ENCODE peak calls at places on chromosome 12, in ten cellular contexts. G, B, I, A, V, N, E, O, P and T are unnamed samples. For H3K36me3 and H3K27me3, the result is how much of the 10 kb centered on the place peaks cover.

GRCh38 chr12:89899651-89900050 is 191.0 kb upstream of the ATP2B1 start:
- DNase-seq in B (no peak), E (no peak), N (no peak), O (no peak), P (no peak), V (no peak), G (no peak), A (no peak), I (no peak), T (no peak)

GRCh38 chr12:56877195-56878009 is 56.8 kb downstream of the SDR9C7 start:
- DNase-seq in P (no peak), G (no peak), E (no peak), O (no peak), I (no peak), N (no peak), A (no peak), V (no peak), B (no peak), T (no peak)

GRCh38 chr12:54683388-54683787 is 35.2 kb upstream of the DCD start:
- DNase-seq in E (no peak), I (no peak), N (no peak), G (no peak), O (no peak), B (no peak), A (no peak), P (no peak), V (no peak), T (no peak)

GRCh38 chr12:123997033-123997822 is 24.2 kb downstream of the ZNF664 start:
- DNase-seq in N (peak), A (no peak), I (no peak), P (no peak), O (no peak), E (no peak), G (no peak), B (no peak), V (no peak), T (no peak)

GRCh38 chr12:92030618-92031017 is 115.0 kb downstream of the BTG1 start:
- DNase-seq in I (peak), V (no peak), P (peak), A (peak), N (no peak), G (no peak), B (no peak), E (peak), O (no peak), T (no peak)

GRCh38 chr12:26832817-26833691 is at the start of gene ITPR2:
- DNase-seq in E (peak), A (peak), N (peak), I (peak), V (peak), O (peak), B (peak), G (no peak), P (peak), T (peak)

GRCh38 chr12:106978035-106978800 is 8.7 kb downstream of the MTERF2 start:
- DNase-seq in I (peak), G (no peak), A (no peak), V (peak), N (peak), E (no peak), B (peak), P (no peak), O (no peak), T (no peak)

GRCh38 chr12:130225347-130225746 is 63.1 kb downstream of the FZD10 start:
- DNase-seq in O (no peak), G (no peak), P (no peak), I (no peak), N (no peak), B (no peak), V (no peak), E (no peak), A (no peak), T (no peak)

GRCh38 chr12:92074889-92075288 is 70.8 kb downstream of the BTG1 start:
- DNase-seq in E (no peak), N (no peak), G (no peak), B (no peak), O (no peak), P (no peak), I (no peak), A (no peak), V (no peak), T (no peak)

GRCh38 chr12:107822356-107822755 is 47.9 kb downstream of the ASCL4 start:
- DNase-seq in V (no peak), N (no peak), B (no peak), A (no peak), O (no peak), P (no peak), G (no peak), E (no peak), I (peak), T (no peak)

GRCh38 chr12:15682826-15683225 is 106.4 kb downstream of the EPS8 start:
- DNase-seq in V (no peak), A (no peak), B (no peak), E (no peak), P (no peak), O (peak), I (no peak), N (peak), G (no peak), T (no peak)

GRCh38 chr12:104671407-104672095 is 214.8 kb downstream of the CHST11 start:
- DNase-seq in P (peak), E (peak), A (peak), G (peak), I (peak), N (peak), B (peak), O (peak), V (peak), T (no peak)
- H3K4me3 ChIP-seq in P (no peak), E (no peak), A (peak), G (no peak), I (no peak), N (peak), B (no peak), O (peak), V (no peak), T (no peak)

DNA sequence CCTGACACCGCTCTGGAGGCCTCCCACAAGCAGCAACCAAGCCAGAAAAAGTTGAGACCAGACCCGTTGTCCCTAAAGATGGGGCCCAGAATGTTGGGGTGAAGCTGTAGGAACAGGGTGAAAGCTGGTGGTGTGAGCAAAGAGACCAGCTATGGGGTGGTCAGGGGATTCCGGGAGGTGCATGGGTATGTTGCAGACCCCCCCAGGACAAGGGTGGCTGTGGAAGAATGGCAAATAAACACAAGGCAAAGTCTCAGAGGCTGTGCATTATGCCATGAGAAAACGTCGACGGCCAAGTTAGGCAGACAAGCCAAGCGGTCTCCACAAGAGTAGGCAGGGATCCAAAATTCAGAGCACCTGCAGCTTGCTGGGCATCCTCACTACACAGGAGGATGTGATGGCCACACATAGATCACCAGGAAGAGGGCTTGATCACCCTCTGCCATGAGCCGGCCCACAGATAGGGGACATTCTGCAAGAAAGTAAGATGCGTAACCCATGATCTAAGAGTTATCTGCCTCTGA is 58.8 kb upstream of the KCNA1 start:
- DNase-seq in G (no peak), P (no peak), B (no peak), O (peak), A (no peak), E (no peak), I (no peak), V (no peak), N (no peak), T (no peak)
- H3K36me3 ChIP-seq in G (under half), P (under half), B (under half), O (under half), A (under half), E (under half), I (under half), V (under half), N (under half), T (under half)

GRCh38 chr12:131835616-131836171 is 7.5 kb downstream of the MMP17 start:
- DNase-seq in O (no peak), A (no peak), E (no peak), G (no peak), P (no peak), I (no peak), V (no peak), B (no peak), N (no peak), T (no peak)

GRCh38 chr12:131832393-131833231 is 4.4 kb downstream of the MMP17 start:
- DNase-seq in G (no peak), O (no peak), B (no peak), A (no peak), N (peak), E (no peak), V (peak), P (no peak), I (peak), T (no peak)

GRCh38 chr12:131834798-131835615 is 6.8 kb downstream of the MMP17 start:
- DNase-seq in E (no peak), I (no peak), P (no peak), V (no peak), G (no peak), N (no peak), O (no peak), A (no peak), B (no peak), T (no peak)

GRCh38 chr12:131833288-131833895 is 5.2 kb downstream of the MMP17 start:
- DNase-seq in V (no peak), I (no peak), A (no peak), P (no peak), N (no peak), O (no peak), E (no peak), G (no peak), B (no peak), T (no peak)

GRCh38 chr12:131833896-131834641 is 5.9 kb downstream of the MMP17 start:
- DNase-seq in I (no peak), B (no peak), G (no peak), N (peak), E (no peak), A (no peak), P (no peak), O (no peak), V (no peak), T (peak)
- H3K27me3 ChIP-seq in I (under half), B (under half), G (under half), N (under half), E (half or more), A (under half), P (under half), O (under half), V (under half), T (under half)

DNA sequence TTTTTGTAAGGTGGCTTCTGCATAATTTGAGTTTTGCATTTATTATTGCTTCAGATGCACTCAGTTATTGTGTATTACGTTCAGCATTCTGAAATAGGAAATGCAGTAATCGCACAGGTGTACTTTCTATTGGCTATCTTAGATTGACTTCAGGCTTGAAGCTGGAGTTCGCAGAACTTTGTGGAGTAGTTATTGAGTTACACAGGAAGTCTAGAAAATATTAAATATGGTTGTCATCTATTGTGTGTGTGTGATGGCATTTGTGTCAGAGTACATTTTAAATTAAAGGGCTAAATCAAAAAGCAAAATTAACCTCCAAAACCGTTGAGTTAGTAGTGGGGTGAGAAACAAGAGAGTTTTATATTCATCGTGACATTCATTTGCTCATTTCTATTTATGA is 2.7 kb downstream of the ARID2 start:
- DNase-seq in N (peak), V (no peak), A (peak), I (no peak), O (no peak), E (no peak), P (peak), G (no peak), B (no peak), T (no peak)
- H3K4me3 ChIP-seq in N (peak), V (peak), A (peak), I (no peak), O (peak), E (peak), P (peak), G (peak), B (peak), T (no peak)

GRCh38 chr12:62543741-62544140 is 77.1 kb downstream of the MON2 start:
- DNase-seq in O (no peak), V (no peak), N (no peak), G (no peak), P (no peak), B (no peak), I (no peak), E (no peak), A (no peak), T (no peak)

GRCh38 chr12:62537544-62537943 is 70.9 kb downstream of the MON2 start:
- DNase-seq in A (no peak), O (no peak), I (no peak), E (no peak), G (no peak), N (peak), V (peak), P (no peak), B (no peak), T (no peak)

GRCh38 chr12:62543324-62543723 is 76.7 kb downstream of the MON2 start:
- DNase-seq in V (no peak), P (no peak), B (no peak), O (no peak), A (no peak), N (no peak), G (no peak), I (no peak), E (no peak), T (no peak)

GRCh38 chr12:62540354-62540753 is 73.7 kb downstream of the MON2 start:
- DNase-seq in V (no peak), G (no peak), B (no peak), I (no peak), E (no peak), O (no peak), N (no peak), P (no peak), A (no peak), T (no peak)

DNA sequence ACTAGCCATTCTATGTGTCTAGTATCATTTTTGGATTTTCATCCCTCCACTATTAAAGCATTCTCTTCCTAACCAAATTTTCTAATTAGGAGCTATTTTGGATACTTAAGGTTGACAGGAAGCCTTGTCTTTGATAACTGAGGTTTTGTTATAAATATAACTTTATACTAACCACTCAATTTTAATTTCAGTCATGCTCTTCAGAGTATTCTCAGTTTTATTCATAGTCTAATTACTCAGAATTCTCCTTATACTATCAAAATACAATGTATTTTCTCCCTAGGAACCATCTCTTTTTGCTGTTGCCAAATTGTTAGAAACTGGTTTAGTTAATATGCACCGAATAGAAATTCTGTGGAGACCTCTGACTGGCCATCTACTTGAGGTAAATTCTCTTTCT is 76.2 kb downstream of the MON2 start:
- DNase-seq in N (no peak), O (no peak), A (no peak), P (no peak), G (no peak), B (no peak), I (no peak), E (no peak), V (no peak), T (no peak)
- H3K36me3 ChIP-seq in N (under half), O (under half), A (half or more), P (under half), G (under half), B (under half), I (under half), E (under half), V (under half), T (under half)

DNA sequence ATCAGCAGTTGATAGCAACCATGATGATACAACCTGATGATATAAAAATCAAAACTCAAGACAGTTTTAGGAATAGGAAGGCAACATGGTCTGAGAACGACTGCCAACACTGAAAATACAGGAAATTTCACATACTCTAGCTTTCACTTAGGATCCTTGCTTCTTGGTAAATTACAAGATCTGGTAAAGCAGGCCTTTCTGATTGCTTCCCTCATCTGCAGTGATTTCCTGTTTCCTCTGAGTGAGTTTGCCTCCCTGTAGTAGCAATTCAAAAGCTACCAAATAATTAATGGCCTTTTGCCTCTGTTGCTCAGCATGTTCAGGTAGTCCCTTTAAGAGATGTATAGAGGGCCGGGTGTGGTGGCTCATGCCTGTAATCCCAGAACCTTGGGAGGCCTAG is 2.0 kb upstream of the IRAK3 start:
- DNase-seq in P (no peak), B (no peak), E (no peak), N (no peak), O (no peak), A (no peak), V (no peak), G (no peak), I (no peak), T (no peak)
- H3K27me3 ChIP-seq in P (under half), B (under half), E (under half), N (under half), O (under half), A (under half), V (under half), G (under half), I (under half), T (under half)

DNA sequence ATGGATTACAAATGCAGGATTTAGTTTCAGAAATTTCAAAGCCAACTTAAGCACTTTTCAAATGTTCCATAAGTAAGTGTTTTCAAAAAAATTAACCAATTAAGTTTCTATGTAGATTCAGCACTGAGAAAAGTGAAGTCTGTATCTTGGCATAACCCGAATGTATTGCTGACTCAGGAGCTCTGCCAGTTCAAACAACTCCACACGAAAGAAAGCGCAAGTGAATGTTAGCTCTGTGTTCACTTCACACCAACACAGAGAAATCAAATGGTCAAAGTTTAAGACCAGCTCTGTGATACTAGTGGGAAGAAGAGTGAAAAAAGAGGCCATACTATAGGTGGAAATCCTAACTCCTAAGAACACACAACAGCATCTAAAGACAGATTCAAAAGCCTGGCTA is 233.3 kb downstream of the MED13L start:
- DNase-seq in I (no peak), P (no peak), V (no peak), A (no peak), E (no peak), N (no peak), B (no peak), O (no peak), G (no peak), T (no peak)
- H3K4me3 ChIP-seq in I (no peak), P (no peak), V (no peak), A (no peak), E (no peak), N (no peak), B (no peak), O (no peak), G (no peak), T (no peak)

DNA sequence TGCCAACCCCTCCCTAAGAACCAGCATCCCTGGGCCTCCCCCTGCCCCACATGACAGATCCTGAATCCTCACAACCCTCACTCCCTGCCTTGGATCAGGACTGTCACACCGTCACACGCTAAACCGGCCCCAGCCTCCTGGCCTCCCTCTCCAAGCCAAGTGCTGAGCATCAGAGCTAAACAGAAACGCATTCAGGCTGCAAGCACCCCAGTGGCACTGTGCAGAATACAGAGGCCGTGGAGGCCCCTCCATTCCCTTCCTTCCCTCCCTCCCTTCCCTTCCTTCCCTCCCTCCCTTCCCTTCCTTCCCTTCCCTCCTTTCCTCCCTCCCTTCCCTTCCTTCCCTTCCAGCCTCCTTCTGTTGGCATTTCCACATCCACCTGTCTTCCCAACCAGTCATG is 12.6 kb downstream of the POLE start:
- DNase-seq in N (no peak), I (no peak), P (no peak), E (no peak), A (no peak), B (no peak), G (no peak), O (no peak), V (no peak), T (no peak)
- H3K36me3 ChIP-seq in N (under half), I (under half), P (under half), E (under half), A (half or more), B (half or more), G (under half), O (under half), V (under half), T (half or more)

GRCh38 chr12:103620395-103620794 is 33.3 kb downstream of the STAB2 start:
- DNase-seq in N (no peak), E (no peak), O (no peak), P (no peak), V (no peak), B (no peak), A (no peak), I (no peak), G (no peak), T (no peak)
- H3K27me3 ChIP-seq in N (under half), E (under half), O (under half), P (under half), V (under half), B (under half), A (under half), I (under half), G (under half), T (under half)

DNA sequence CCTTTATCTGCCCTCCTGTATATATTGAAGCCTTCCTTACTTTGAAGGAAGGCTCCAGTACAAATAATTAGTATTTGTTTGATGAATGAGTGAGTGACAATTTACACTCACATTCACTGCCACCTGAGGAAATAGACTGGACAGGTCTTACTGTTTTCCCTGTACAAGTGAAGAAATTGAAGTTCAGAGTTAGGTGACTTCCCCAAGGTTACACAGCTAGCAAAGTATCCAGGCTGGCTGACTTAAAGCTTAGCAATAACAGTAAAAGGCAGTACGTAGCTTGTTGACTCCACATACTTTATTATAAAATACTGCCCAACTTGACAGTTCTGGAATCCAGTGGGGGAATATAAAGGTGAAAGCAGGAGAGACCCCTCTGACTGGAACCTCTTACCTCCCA is 2.6 kb upstream of the KRT18 start:
- DNase-seq in I (no peak), V (no peak), O (no peak), B (no peak), A (no peak), P (no peak), N (no peak), E (no peak), G (no peak), T (no peak)
- H3K4me3 ChIP-seq in I (no peak), V (no peak), O (peak), B (no peak), A (no peak), P (no peak), N (no peak), E (no peak), G (peak), T (no peak)